ENCODE peak calls at places on chromosomes 3 and 15, in four cellular contexts. L, W, A and G are unnamed samples.

GRCh38 chr15:101029971-101030661 is 111.0 kb downstream of the LRRK1 start:
- DNase-seq in A (no peak), W (no peak), L (no peak), G (no peak)

GRCh38 chr15:78757636-78757905 is 53.7 kb downstream of the ADAMTS7 start:
- DNase-seq in L (no peak), W (no peak), A (no peak), G (no peak)

GRCh38 chr3:139353920-139354556 is 10.2 kb downstream of the MRPS22 start:
- DNase-seq in A (no peak), W (no peak), L (peak; percentile 75), G (peak; percentile 7)

GRCh38 chr3:177563381-177563780 is 366.1 kb upstream of the TBL1XR1 start:
- DNase-seq in W (no peak), A (no peak), L (peak; percentile 37), G (no peak)

GRCh38 chr3:115710799-115711198 is 87.5 kb downstream of the GAP43 start:
- DNase-seq in A (no peak), L (peak; percentile 26), W (no peak), G (no peak)

GRCh38 chr15:64536244-64536836 is 76.0 kb downstream of the ZNF609 start:
- DNase-seq in L (peak; percentile 83), A (no peak), W (no peak), G (peak; percentile 50)

GRCh38 chr3:47456984-47457383 is 18.8 kb downstream of the SCAP start:
- DNase-seq in A (no peak), L (no peak), W (no peak), G (no peak)

GRCh38 chr15:70093070-70093469 is 4.6 kb downstream of the TLE3 start:
- DNase-seq in A (no peak), L (peak; percentile 66), W (no peak), G (no peak)

GRCh38 chr3:141109761-141110160 is 58.6 kb downstream of the SPSB4 start:
- DNase-seq in A (no peak), W (no peak), L (no peak), G (no peak)

GRCh38 chr15:82666606-82667005 is 19.4 kb upstream of the CPEB1 start:
- DNase-seq in A (no peak), L (no peak), W (no peak), G (no peak)

GRCh38 chr3:194711286-194711685 is 25.6 kb downstream of the FAM43A start:
- DNase-seq in L (no peak), W (no peak), A (no peak), G (no peak)

GRCh38 chr3:3464131-3464530 is 284.6 kb upstream of the CRBN start:
- DNase-seq in W (no peak), L (no peak), A (no peak), G (no peak)

GRCh38 chr15:41811432-41812195 is 16.3 kb upstream of the JMJD7 start:
- DNase-seq in A (peak; percentile 87), W (peak; percentile 45), L (peak; percentile 89), G (peak; percentile 24)

GRCh38 chr15:68055224-68055705 is 1.1 kb downstream of the PIAS1 start:
- DNase-seq in L (peak; percentile 51), A (peak; percentile 35), W (no peak), G (no peak)

GRCh38 chr3:170228093-170228766 is 6.0 kb downstream of the PRKCI start:
- DNase-seq in A (no peak), W (no peak), L (peak; percentile 41), G (no peak)

GRCh38 chr15:43987924-43988323 is 161.1 kb downstream of the WDR76 start:
- DNase-seq in W (no peak), A (no peak), L (no peak), G (no peak)

GRCh38 chr3:110738531-110738930 is 333.1 kb upstream of the NECTIN3 start:
- DNase-seq in A (no peak), W (no peak), L (peak; percentile 20), G (no peak)

GRCh38 chr3:182783106-182783505 is 10.2 kb upstream of the ATP11B start:
- DNase-seq in A (no peak), L (no peak), W (no peak), G (no peak)

GRCh38 chr15:70195808-70196304 is 98.1 kb upstream of the TLE3 start:
- DNase-seq in A (peak; percentile 20), W (peak; percentile 49), L (peak; percentile 95), G (peak; percentile 60)

GRCh38 chr3:187994221-187995085 is 159.5 kb upstream of the LPP start:
- DNase-seq in W (no peak), A (no peak), L (peak; percentile 29), G (peak; percentile 58)

GRCh38 chr3:25226747-25227146 is 201.3 kb upstream of the RARB start:
- DNase-seq in L (no peak), W (no peak), A (no peak), G (no peak)

GRCh38 chr3:141059816-141060215 is 8.7 kb downstream of the SPSB4 start:
- DNase-seq in W (no peak), A (no peak), L (no peak), G (no peak)

GRCh38 chr3:58306662-58307286 is 454 bp downstream of the HTD2 start:
- DNase-seq in W (no peak), L (peak; percentile 31), A (peak; percentile 40), G (no peak)

GRCh38 chr15:100340721-100341661 is 784 bp downstream of the ADAMTS17 start:
- DNase-seq in L (no peak), W (no peak), A (peak; percentile 37), G (no peak)

GRCh38 chr3:187966141-187966540 is 187.8 kb upstream of the LPP start:
- DNase-seq in A (no peak), W (no peak), L (no peak), G (no peak)

GRCh38 chr3:134381836-134382442 is 7.7 kb upstream of the AMOTL2 start:
- DNase-seq in W (no peak), L (no peak), A (no peak), G (no peak)

GRCh38 chr3:194079702-194080172 is 56.2 kb upstream of the HES1 start:
- DNase-seq in W (no peak), L (no peak), A (no peak), G (no peak)

GRCh38 chr3:128588147-128588546 is 62.5 kb downstream of the RPN1 start:
- DNase-seq in A (no peak), L (no peak), W (no peak), G (no peak)

GRCh38 chr3:191768421-191768820 is 307.5 kb downstream of the PYDC2 start:
- DNase-seq in W (no peak), L (no peak), A (no peak), G (no peak)
- TF ChIP-seq CTCF in W (no peak), L (no peak), A (no peak), G (no peak)

GRCh38 chr3:69385723-69386483 is at the start of gene FRMD4B:
- DNase-seq in A (peak; percentile 73), L (peak; percentile 19), W (peak; percentile 45), G (no peak)
- TF ChIP-seq CTCF in A (no peak), L (peak; percentile 16), W (no peak), G (peak; percentile 55)

GRCh38 chr3:195909294-195909644 is 918 bp upstream of the TNK2 start:
- DNase-seq in L (no peak), W (no peak), A (no peak), G (no peak)

GRCh38 chr3:195905970-195906864 is 2.1 kb downstream of the TNK2 start:
- DNase-seq in A (no peak), W (no peak), L (no peak), G (no peak)

GRCh38 chr3:195907730-195908438 is 467 bp downstream of the TNK2 start:
- DNase-seq in A (no peak), L (no peak), W (no peak), G (no peak)

GRCh38 chr3:195908439-195909293 is at the start of gene TNK2:
- DNase-seq in W (no peak), L (no peak), A (peak; percentile 44), G (no peak)

DNA sequence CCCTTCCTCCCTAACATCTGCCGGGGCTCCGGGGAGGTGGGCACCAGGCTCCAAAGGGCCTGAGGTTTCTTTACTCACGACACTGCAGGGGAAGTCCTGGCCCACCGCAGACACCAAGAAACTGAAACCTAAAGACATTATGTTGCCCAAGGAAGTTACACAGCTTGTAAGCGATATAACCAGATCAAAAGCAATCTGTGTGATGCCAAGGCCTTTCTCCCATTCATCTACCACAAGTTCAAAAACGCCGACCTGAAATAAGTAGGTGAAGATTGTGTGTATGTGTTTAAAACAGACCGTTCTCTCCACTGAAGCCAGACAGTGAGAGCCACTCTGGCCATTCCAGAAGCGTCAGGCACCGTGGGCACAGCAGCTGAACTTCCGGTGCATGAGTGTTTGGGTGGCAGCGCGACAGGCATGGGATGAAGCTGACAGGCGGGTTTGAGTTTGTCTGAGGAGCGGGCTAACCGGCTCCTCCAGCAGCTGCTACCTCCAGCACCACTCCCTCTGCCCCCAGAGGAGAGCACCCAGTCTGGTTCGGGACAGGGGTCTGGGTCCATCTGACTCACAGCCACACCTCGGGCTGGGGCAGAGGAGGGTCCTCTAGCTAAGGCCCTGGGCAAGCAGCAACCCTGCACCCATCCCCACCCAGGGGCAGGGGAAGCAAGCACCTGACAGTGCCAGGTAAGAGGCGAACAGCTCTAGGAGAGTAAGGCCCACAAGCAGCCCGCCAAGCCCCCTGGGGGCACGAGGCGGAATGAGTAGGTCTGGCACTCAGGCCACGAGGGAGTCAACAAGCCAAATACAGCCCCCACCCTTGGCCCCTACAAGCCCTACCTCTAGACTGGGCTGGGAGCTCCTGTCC is 1.3 kb downstream of the TNK2 start:
- DNase-seq in W (no peak), L (no peak), A (no peak), G (no peak)
- TF ChIP-seq CTCF in W (no peak), L (no peak), A (no peak), G (no peak)

DNA sequence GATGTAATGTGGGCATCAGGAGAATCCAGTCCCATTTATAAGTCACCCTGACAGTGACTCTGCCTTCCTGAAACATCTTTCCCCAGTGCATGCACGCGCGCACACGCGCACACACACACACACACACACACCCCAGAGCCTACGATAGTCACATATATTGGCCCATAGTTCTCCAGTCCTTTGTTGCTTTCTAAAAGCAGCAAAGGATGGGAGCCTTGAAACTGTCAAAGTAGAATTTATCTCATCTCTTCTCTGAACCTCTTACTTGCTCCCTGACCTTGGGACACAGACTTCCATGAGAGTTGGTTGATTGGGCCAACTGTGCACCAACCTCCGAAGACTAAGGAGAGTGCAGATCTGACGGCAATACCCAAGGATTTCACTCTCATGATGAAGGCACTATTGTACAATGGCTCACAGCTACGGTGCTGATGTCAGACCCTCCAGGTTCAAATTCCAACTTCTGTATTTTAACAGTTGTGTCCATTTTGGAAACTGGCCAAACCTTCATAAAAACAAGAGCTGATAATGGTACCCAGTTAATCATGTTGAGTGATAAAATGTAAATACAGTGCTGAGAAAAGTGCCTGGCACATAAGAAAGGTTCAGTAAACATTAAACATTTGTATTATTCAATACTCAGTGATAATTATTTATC is 8.3 kb downstream of the CPA3 start:
- DNase-seq in L (no peak), A (no peak), W (no peak), G (no peak)
- TF ChIP-seq CTCF in L (no peak), A (no peak), W (no peak), G (no peak)

GRCh38 chr3:123422457-123422856 is 26.4 kb downstream of the ADCY5 start:
- DNase-seq in A (no peak), L (no peak), W (no peak), G (no peak)
- TF ChIP-seq CTCF in A (no peak), L (no peak), W (no peak), G (no peak)

DNA sequence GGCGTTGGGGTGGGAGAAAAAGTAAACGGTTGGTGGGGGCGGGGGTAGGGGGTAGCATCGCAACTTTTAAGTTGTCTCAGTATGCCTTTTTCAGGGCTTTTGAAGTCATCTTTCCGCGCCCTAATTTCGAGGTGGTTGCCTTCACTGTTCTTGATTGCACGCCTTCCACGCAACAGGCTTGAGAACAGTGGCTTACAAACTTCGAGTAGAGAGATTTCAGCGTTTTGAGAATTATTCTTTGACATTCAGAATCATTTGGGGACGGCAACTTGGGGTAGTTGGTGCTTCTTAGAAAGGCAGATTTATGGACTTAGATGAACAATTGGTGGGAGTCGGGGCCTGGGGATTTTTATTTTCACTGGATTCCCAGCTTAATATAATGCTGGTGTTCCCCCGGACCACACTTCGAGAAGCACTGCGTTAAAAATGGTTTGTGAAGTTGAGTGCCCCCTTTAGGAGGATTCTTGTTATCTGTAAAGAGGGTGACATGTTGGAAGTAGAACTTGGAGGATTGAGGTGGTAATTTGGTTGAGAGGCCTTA is 880 bp downstream of the PPP4R2 start:
- DNase-seq in A (peak; percentile 18), L (peak; percentile 69), W (no peak), G (no peak)
- TF ChIP-seq CTCF in A (peak; percentile 43), L (peak; percentile 57), W (peak; percentile 29), G (peak; percentile 42)